ENCODE peak calls at places on chromosomes 3 and 15, in six cellular contexts. P is activated naive CD8-positive, alpha-beta T cell treated with anti-CD3 and anti-CD28 coated beads, Interleukin-2, amount 50 U/mL, for 24 hours; C is brain microvascular endothelial cell; T is upper lobe of right lung; Q is iris pigment epithelial cell; U is HuH-7.5. D is an unnamed sample.
A peak's percentile ranks its signal among the peaks of the same experiment; 100 is the strongest.

GRCh38 chr15:67076147-67076843 is 10.9 kb downstream of the SMAD3 start:
- DNase-seq in P (no peak), C (peak; percentile 95), T (no peak), Q (peak; percentile 93), U (no peak), D (peak; percentile 86)

GRCh38 chr15:29636140-29636539 is 186.1 kb downstream of the TJP1 start:
- DNase-seq in P (no peak), C (no peak), T (peak; percentile 71), Q (no peak), U (no peak), D (no peak)

GRCh38 chr3:46196261-46196957 is 11.7 kb downstream of the CCR1 start:
- DNase-seq in P (no peak), C (no peak), T (no peak), Q (no peak), U (no peak), D (no peak)

GRCh38 chr15:55282284-55282833 is 7.3 kb downstream of the RAB27A start:
- DNase-seq in P (no peak), C (peak; percentile 72), T (no peak), Q (peak; percentile 91), U (no peak), D (peak; percentile 81)

GRCh38 chr3:94869059-94869547 is 806.2 kb downstream of the NSUN3 start:
- DNase-seq in P (no peak), C (no peak), T (no peak), Q (no peak), U (no peak), D (no peak)

GRCh38 chr3:46877671-46878125 is at the start of gene PTH1R:
- DNase-seq in P (no peak), C (no peak), T (no peak), Q (no peak), U (no peak), D (no peak)

GRCh38 chr3:14628406-14628805 is 23.2 kb upstream of the CCDC174 start:
- DNase-seq in P (no peak), C (no peak), T (no peak), Q (no peak), U (no peak), D (no peak)

GRCh38 chr15:45112143-45112591 is 1.8 kb downstream of the DUOX2 start:
- DNase-seq in P (no peak), C (no peak), T (no peak), Q (no peak), U (no peak), D (no peak)

GRCh38 chr3:180433172-180433571 is 168.8 kb upstream of the TTC14 start:
- DNase-seq in P (no peak), C (peak; percentile 22), T (no peak), Q (peak; percentile 89), U (no peak), D (peak; percentile 77)

GRCh38 chr15:90883526-90883931 is 775 bp upstream of the FES start:
- DNase-seq in P (no peak), C (no peak), T (peak; percentile 63), Q (peak; percentile 11), U (no peak), D (peak; percentile 14)